ENCODE peak calls at places on chromosomes 3 and 15, in ten cellular contexts. M is activated T-helper 1 cell treated with anti-CD3 and anti-CD28 coated beads, Interleukin-12 subunit alpha, Interleukin-12 subunit beta, Interleukin-2, Interleukin-4 antibody, amounts not matched to agents 30 ng/mL and 10 ng/mL and 1 ng/mL, durations not matched to agents 14 hours and 24 hours and 36 hours; X is pancreas; A is mesendoderm; D is endothelial cell; O is stimulated activated CD4-positive, alpha-beta T cell treated with anti-CD3 and anti-CD28 coated beads, TNF-alpha, amount 100 ng/mL, for 1 hour; U is activated CD4-positive, alpha-beta T cell treated with anti-CD3 and anti-CD28 coated beads for 36 hours; Y is Right ventricle myocardium superior; I is body of pancreas; C is HFF-Myc. G is an unnamed sample.

GRCh38 chr3:77281721-77282120 is 241.8 kb downstream of the ROBO2 start:
- DNase-seq in M (no peak), X (no peak), A (peak; percentile 37), D (no peak), O (no peak), U (no peak), Y (no peak), I (no peak), C (no peak), G (no peak)

GRCh38 chr3:78148986-78149717 is 1109.3 kb downstream of the ROBO2 start:
- DNase-seq in M (no peak), X (no peak), A (peak; percentile 27), D (no peak), O (no peak), U (no peak), Y (no peak), I (no peak), C (no peak), G (no peak)

GRCh38 chr3:44885618-44886017 is 11.2 kb downstream of the TGM4 start:
- DNase-seq in M (no peak), X (no peak), A (peak; percentile 83), D (no peak), O (no peak), U (no peak), Y (no peak), I (no peak), C (peak; percentile 88), G (no peak)

GRCh38 chr15:74869726-74870407 is 3.3 kb downstream of the SCAMP2 start:
- DNase-seq in M (peak; percentile 59), X (peak; percentile 66), A (no peak), D (peak; percentile 53), O (no peak), U (peak; percentile 69), Y (peak; percentile 84), I (peak; percentile 77), C (no peak), G (no peak)

GRCh38 chr3:26099692-26100091 is 309.8 kb downstream of the OXSM start:
- DNase-seq in M (no peak), X (no peak), A (peak; percentile 29), D (no peak), O (no peak), U (no peak), Y (no peak), I (no peak), C (no peak), G (no peak)

GRCh38 chr15:63491116-63491817 is 13.1 kb upstream of the USP3 start:
- DNase-seq in M (no peak), X (no peak), A (no peak), D (no peak), O (no peak), U (no peak), Y (no peak), I (no peak), C (no peak), G (no peak)

GRCh38 chr3:158792709-158793108 is 9.1 kb upstream of the MFSD1 start:
- DNase-seq in M (no peak), X (no peak), A (no peak), D (no peak), O (no peak), U (no peak), Y (no peak), I (no peak), C (no peak), G (no peak)

GRCh38 chr3:79358327-79358726 is 409.5 kb downstream of the ROBO1 start:
- DNase-seq in M (no peak), X (no peak), A (no peak), D (no peak), O (no peak), U (no peak), Y (no peak), I (no peak), C (no peak), G (no peak)

GRCh38 chr3:60775956-60776355 is 475.3 kb downstream of the FHIT start:
- DNase-seq in M (no peak), X (no peak), A (no peak), D (no peak), O (no peak), U (no peak), Y (no peak), I (no peak), C (no peak), G (no peak)

GRCh38 chr15:64912926-64913325 is 1.2 kb downstream of the ANKDD1A start:
- DNase-seq in M (no peak), X (no peak), A (peak; percentile 70), D (no peak), O (no peak), U (no peak), Y (no peak), I (no peak), C (no peak), G (no peak)

GRCh38 chr3:37301980-37302379 is 127.6 kb upstream of the LRRFIP2 start:
- DNase-seq in M (no peak), X (no peak), A (peak; percentile 54), D (no peak), O (no peak), U (no peak), Y (no peak), I (no peak), C (no peak), G (no peak)

GRCh38 chr3:127679534-127680145 is 6.9 kb downstream of the ABTB1 start:
- DNase-seq in M (no peak), X (peak; percentile 20), A (no peak), D (peak; percentile 46), O (no peak), U (no peak), Y (peak; percentile 36), I (peak; percentile 1), C (no peak), G (no peak)

GRCh38 chr3:122982202-122983185 is 45.1 kb downstream of the SEMA5B start:
- DNase-seq in M (no peak), X (no peak), A (peak; percentile 74), D (peak; percentile 16), O (no peak), U (no peak), Y (peak; percentile 58), I (no peak), C (no peak), G (no peak)

GRCh38 chr3:84318273-84318809 is 640.4 kb upstream of the CADM2 start:
- DNase-seq in M (no peak), X (no peak), A (peak; percentile 63), D (no peak), O (no peak), U (no peak), Y (no peak), I (no peak), C (no peak), G (no peak)

GRCh38 chr15:83556068-83556467 is 97.9 kb upstream of the ADAMTSL3 start:
- DNase-seq in M (no peak), X (no peak), A (no peak), D (no peak), O (no peak), U (no peak), Y (no peak), I (no peak), C (no peak), G (no peak)

GRCh38 chr3:28850186-28850585 is 430.7 kb upstream of the RBMS3 start:
- DNase-seq in M (no peak), X (no peak), A (peak; percentile 46), D (no peak), O (no peak), U (no peak), Y (no peak), I (no peak), C (no peak), G (no peak)

G was measured in CD4-positive, alpha-beta memory T cell.